ENCODE peak calls at places on chromosome 5, in ten cellular contexts. One of them, this sample, is unnamed.

GRCh38 chr5:41410737-41411136 is 99.7 kb downstream of the PLCXD3 start:
- DNase-seq in T follicular helper cell: no peak
- DNase-seq in A172: no peak
- DNase-seq in non-pigmented ciliary epithelial cell: no peak
- DNase-seq in WERI-Rb-1: no peak
- DNase-seq in GM04504: no peak
- DNase-seq in aorta: no peak
- DNase-seq in amniotic stem cell: no peak
- DNase-seq in mesenchymal stem cell: no peak
- DNase-seq in anterior cingulate cortex: no peak
- DNase-seq in this sample: no peak

GRCh38 chr5:39503148-39503547 is 78.4 kb upstream of the DAB2 start:
- DNase-seq in T follicular helper cell: no peak
- DNase-seq in A172: no peak
- DNase-seq in non-pigmented ciliary epithelial cell: no peak
- DNase-seq in WERI-Rb-1: no peak
- DNase-seq in GM04504: peak
- DNase-seq in aorta: no peak
- DNase-seq in amniotic stem cell: no peak
- DNase-seq in mesenchymal stem cell: peak
- DNase-seq in anterior cingulate cortex: no peak
- DNase-seq in this sample: no peak

GRCh38 chr5:57663466-57663865 is 180.9 kb upstream of the ACTBL2 start:
- DNase-seq in T follicular helper cell: no peak
- DNase-seq in A172: no peak
- DNase-seq in non-pigmented ciliary epithelial cell: no peak
- DNase-seq in WERI-Rb-1: no peak
- DNase-seq in GM04504: no peak
- DNase-seq in aorta: no peak
- DNase-seq in amniotic stem cell: no peak
- DNase-seq in mesenchymal stem cell: no peak
- DNase-seq in anterior cingulate cortex: no peak
- DNase-seq in this sample: no peak

GRCh38 chr5:85182344-85182743 is 797.7 kb upstream of the EDIL3 start:
- DNase-seq in T follicular helper cell: no peak
- DNase-seq in A172: no peak
- DNase-seq in non-pigmented ciliary epithelial cell: no peak
- DNase-seq in WERI-Rb-1: no peak
- DNase-seq in GM04504: no peak
- DNase-seq in aorta: no peak
- DNase-seq in amniotic stem cell: no peak
- DNase-seq in mesenchymal stem cell: no peak
- DNase-seq in anterior cingulate cortex: no peak
- DNase-seq in this sample: no peak

GRCh38 chr5:95620870-95621838 is 1.3 kb downstream of the GPR150 start:
- DNase-seq in T follicular helper cell: peak
- DNase-seq in A172: no peak
- DNase-seq in non-pigmented ciliary epithelial cell: no peak
- DNase-seq in WERI-Rb-1: peak
- DNase-seq in GM04504: no peak
- DNase-seq in aorta: peak
- DNase-seq in amniotic stem cell: no peak
- DNase-seq in mesenchymal stem cell: peak
- DNase-seq in anterior cingulate cortex: no peak
- DNase-seq in this sample: peak

GRCh38 chr5:1532384-1532783 is 8.6 kb upstream of the LPCAT1 start:
- DNase-seq in T follicular helper cell: no peak
- DNase-seq in A172: no peak
- DNase-seq in non-pigmented ciliary epithelial cell: no peak
- DNase-seq in WERI-Rb-1: no peak
- DNase-seq in GM04504: no peak
- DNase-seq in aorta: no peak
- DNase-seq in amniotic stem cell: no peak
- DNase-seq in mesenchymal stem cell: no peak
- DNase-seq in anterior cingulate cortex: no peak
- DNase-seq in this sample: no peak

GRCh38 chr5:87410941-87411340 is 1.8 kb downstream of the CCNH start:
- DNase-seq in T follicular helper cell: no peak
- DNase-seq in A172: peak
- DNase-seq in non-pigmented ciliary epithelial cell: no peak
- DNase-seq in WERI-Rb-1: no peak
- DNase-seq in GM04504: peak
- DNase-seq in aorta: no peak
- DNase-seq in amniotic stem cell: no peak
- DNase-seq in mesenchymal stem cell: peak
- DNase-seq in anterior cingulate cortex: no peak
- DNase-seq in this sample: no peak

GRCh38 chr5:14439087-14439841 is 142.3 kb upstream of the OTULINL start:
- DNase-seq in T follicular helper cell: no peak
- DNase-seq in A172: no peak
- DNase-seq in non-pigmented ciliary epithelial cell: no peak
- DNase-seq in WERI-Rb-1: no peak
- DNase-seq in GM04504: peak
- DNase-seq in aorta: no peak
- DNase-seq in amniotic stem cell: no peak
- DNase-seq in mesenchymal stem cell: no peak
- DNase-seq in anterior cingulate cortex: no peak
- DNase-seq in this sample: no peak

GRCh38 chr5:32687167-32687831 is 23.8 kb upstream of the NPR3 start:
- DNase-seq in T follicular helper cell: no peak
- DNase-seq in A172: no peak
- DNase-seq in non-pigmented ciliary epithelial cell: no peak
- DNase-seq in WERI-Rb-1: no peak
- DNase-seq in GM04504: no peak
- DNase-seq in aorta: no peak
- DNase-seq in amniotic stem cell: no peak
- DNase-seq in mesenchymal stem cell: no peak
- DNase-seq in anterior cingulate cortex: no peak
- DNase-seq in this sample: no peak

GRCh38 chr5:124612023-124612422 is 134.4 kb downstream of the ZNF608 start:
- DNase-seq in T follicular helper cell: no peak
- DNase-seq in A172: no peak
- DNase-seq in non-pigmented ciliary epithelial cell: no peak
- DNase-seq in WERI-Rb-1: no peak
- DNase-seq in GM04504: no peak
- DNase-seq in aorta: no peak
- DNase-seq in amniotic stem cell: no peak
- DNase-seq in mesenchymal stem cell: no peak
- DNase-seq in anterior cingulate cortex: no peak
- DNase-seq in this sample: no peak

GRCh38 chr5:7320641-7321170 is 75.2 kb upstream of the ADCY2 start:
- DNase-seq in T follicular helper cell: no peak
- DNase-seq in A172: peak
- DNase-seq in non-pigmented ciliary epithelial cell: no peak
- DNase-seq in WERI-Rb-1: no peak
- DNase-seq in GM04504: no peak
- DNase-seq in aorta: no peak
- DNase-seq in amniotic stem cell: no peak
- DNase-seq in mesenchymal stem cell: no peak
- DNase-seq in anterior cingulate cortex: no peak
- DNase-seq in this sample: no peak

GRCh38 chr5:159908201-159908940 is 7.9 kb upstream of the ADRA1B start:
- DNase-seq in T follicular helper cell: no peak
- DNase-seq in A172: no peak
- DNase-seq in non-pigmented ciliary epithelial cell: no peak
- DNase-seq in WERI-Rb-1: no peak
- DNase-seq in GM04504: no peak
- DNase-seq in aorta: no peak
- DNase-seq in amniotic stem cell: no peak
- DNase-seq in mesenchymal stem cell: no peak
- DNase-seq in anterior cingulate cortex: no peak
- DNase-seq in this sample: no peak

GRCh38 chr5:171586436-171586835 is 167.0 kb downstream of the FGF18 start:
- DNase-seq in T follicular helper cell: no peak
- DNase-seq in A172: no peak
- DNase-seq in non-pigmented ciliary epithelial cell: no peak
- DNase-seq in WERI-Rb-1: no peak
- DNase-seq in GM04504: no peak
- DNase-seq in aorta: no peak
- DNase-seq in amniotic stem cell: no peak
- DNase-seq in mesenchymal stem cell: no peak
- DNase-seq in anterior cingulate cortex: no peak
- DNase-seq in this sample: no peak

GRCh38 chr5:138663561-138663960 is 88.4 kb upstream of the HSPA9 start:
- DNase-seq in T follicular helper cell: no peak
- DNase-seq in A172: no peak
- DNase-seq in non-pigmented ciliary epithelial cell: no peak
- DNase-seq in WERI-Rb-1: no peak
- DNase-seq in GM04504: no peak
- DNase-seq in aorta: no peak
- DNase-seq in amniotic stem cell: no peak
- DNase-seq in mesenchymal stem cell: no peak
- DNase-seq in anterior cingulate cortex: no peak
- DNase-seq in this sample: no peak

GRCh38 chr5:57772512-57772911 is 289.9 kb upstream of the ACTBL2 start:
- DNase-seq in T follicular helper cell: no peak
- DNase-seq in A172: no peak
- DNase-seq in non-pigmented ciliary epithelial cell: no peak
- DNase-seq in WERI-Rb-1: no peak
- DNase-seq in GM04504: no peak
- DNase-seq in aorta: no peak
- DNase-seq in amniotic stem cell: no peak
- DNase-seq in mesenchymal stem cell: no peak
- DNase-seq in anterior cingulate cortex: no peak
- DNase-seq in this sample: no peak

GRCh38 chr5:129384736-129385135 is 75.4 kb upstream of the ADAMTS19 start:
- DNase-seq in T follicular helper cell: no peak
- DNase-seq in A172: no peak
- DNase-seq in non-pigmented ciliary epithelial cell: no peak
- DNase-seq in WERI-Rb-1: no peak
- DNase-seq in GM04504: no peak
- DNase-seq in aorta: no peak
- DNase-seq in amniotic stem cell: no peak
- DNase-seq in mesenchymal stem cell: no peak
- DNase-seq in anterior cingulate cortex: no peak
- DNase-seq in this sample: no peak

GRCh38 chr5:40401965-40402364 is 277.8 kb upstream of the PTGER4 start:
- DNase-seq in T follicular helper cell: no peak
- DNase-seq in A172: no peak
- DNase-seq in non-pigmented ciliary epithelial cell: no peak
- DNase-seq in WERI-Rb-1: no peak
- DNase-seq in GM04504: no peak
- DNase-seq in aorta: no peak
- DNase-seq in amniotic stem cell: no peak
- DNase-seq in mesenchymal stem cell: no peak
- DNase-seq in anterior cingulate cortex: no peak
- DNase-seq in this sample: peak

GRCh38 chr5:6383376-6383775 is 5.0 kb upstream of the MED10 start:
- DNase-seq in T follicular helper cell: no peak
- DNase-seq in A172: no peak
- DNase-seq in non-pigmented ciliary epithelial cell: no peak
- DNase-seq in WERI-Rb-1: no peak
- DNase-seq in GM04504: no peak
- DNase-seq in aorta: no peak
- DNase-seq in amniotic stem cell: no peak
- DNase-seq in mesenchymal stem cell: no peak
- DNase-seq in anterior cingulate cortex: no peak
- DNase-seq in this sample: no peak

GRCh38 chr5:107359916-107360234 is 310.9 kb downstream of the EFNA5 start:
- DNase-seq in T follicular helper cell: no peak
- DNase-seq in A172: peak
- DNase-seq in non-pigmented ciliary epithelial cell: no peak
- DNase-seq in WERI-Rb-1: no peak
- DNase-seq in GM04504: no peak
- DNase-seq in aorta: no peak
- DNase-seq in amniotic stem cell: no peak
- DNase-seq in mesenchymal stem cell: no peak
- DNase-seq in anterior cingulate cortex: no peak
- DNase-seq in this sample: no peak

GRCh38 chr5:40755093-40755406 is 711 bp downstream of the TTC33 start:
- DNase-seq in T follicular helper cell: peak
- DNase-seq in A172: peak
- DNase-seq in non-pigmented ciliary epithelial cell: peak
- DNase-seq in WERI-Rb-1: peak
- DNase-seq in GM04504: peak
- DNase-seq in aorta: peak
- DNase-seq in amniotic stem cell: peak
- DNase-seq in mesenchymal stem cell: peak
- DNase-seq in anterior cingulate cortex: no peak
- DNase-seq in this sample: peak

GRCh38 chr5:54514269-54514668 is 3.3 kb upstream of the SNX18 start:
- DNase-seq in T follicular helper cell: no peak
- DNase-seq in A172: no peak
- DNase-seq in non-pigmented ciliary epithelial cell: no peak
- DNase-seq in WERI-Rb-1: peak
- DNase-seq in GM04504: no peak
- DNase-seq in aorta: no peak
- DNase-seq in amniotic stem cell: no peak
- DNase-seq in mesenchymal stem cell: no peak
- DNase-seq in anterior cingulate cortex: no peak
- DNase-seq in this sample: no peak

GRCh38 chr5:109880907-109881685 is 191.4 kb downstream of the MAN2A1 start:
- DNase-seq in T follicular helper cell: no peak
- DNase-seq in A172: no peak
- DNase-seq in non-pigmented ciliary epithelial cell: peak
- DNase-seq in WERI-Rb-1: no peak
- DNase-seq in GM04504: no peak
- DNase-seq in aorta: no peak
- DNase-seq in amniotic stem cell: no peak
- DNase-seq in mesenchymal stem cell: peak
- DNase-seq in anterior cingulate cortex: no peak
- DNase-seq in this sample: no peak

GRCh38 chr5:174094857-174095606 is 49.5 kb downstream of the NSG2 start:
- DNase-seq in T follicular helper cell: no peak
- DNase-seq in A172: peak
- DNase-seq in non-pigmented ciliary epithelial cell: no peak
- DNase-seq in WERI-Rb-1: no peak
- DNase-seq in GM04504: no peak
- DNase-seq in aorta: no peak
- DNase-seq in amniotic stem cell: no peak
- DNase-seq in mesenchymal stem cell: no peak
- DNase-seq in anterior cingulate cortex: no peak
- DNase-seq in this sample: no peak

GRCh38 chr5:115450741-115451140 is 93.8 kb downstream of the FEM1C start:
- DNase-seq in T follicular helper cell: no peak
- DNase-seq in A172: no peak
- DNase-seq in non-pigmented ciliary epithelial cell: no peak
- DNase-seq in WERI-Rb-1: no peak
- DNase-seq in GM04504: peak
- DNase-seq in aorta: no peak
- DNase-seq in amniotic stem cell: peak
- DNase-seq in mesenchymal stem cell: peak
- DNase-seq in anterior cingulate cortex: no peak
- DNase-seq in this sample: no peak

GRCh38 chr5:936149-937144 is 43.8 kb downstream of the TRIP13 start:
- DNase-seq in T follicular helper cell: no peak
- DNase-seq in A172: no peak
- DNase-seq in non-pigmented ciliary epithelial cell: no peak
- DNase-seq in WERI-Rb-1: no peak
- DNase-seq in GM04504: no peak
- DNase-seq in aorta: no peak
- DNase-seq in amniotic stem cell: no peak
- DNase-seq in mesenchymal stem cell: no peak
- DNase-seq in anterior cingulate cortex: no peak
- DNase-seq in this sample: no peak

GRCh38 chr5:153626836-153627235 is 136.4 kb downstream of the GRIA1 start:
- DNase-seq in T follicular helper cell: no peak
- DNase-seq in A172: no peak
- DNase-seq in non-pigmented ciliary epithelial cell: no peak
- DNase-seq in WERI-Rb-1: no peak
- DNase-seq in GM04504: no peak
- DNase-seq in aorta: no peak
- DNase-seq in amniotic stem cell: no peak
- DNase-seq in mesenchymal stem cell: no peak
- DNase-seq in anterior cingulate cortex: no peak
- DNase-seq in this sample: no peak

GRCh38 chr5:43485406-43485805 is 1.7 kb upstream of the TMEM267 start:
- DNase-seq in T follicular helper cell: no peak
- DNase-seq in A172: no peak
- DNase-seq in non-pigmented ciliary epithelial cell: no peak
- DNase-seq in WERI-Rb-1: no peak
- DNase-seq in GM04504: no peak
- DNase-seq in aorta: no peak
- DNase-seq in amniotic stem cell: no peak
- DNase-seq in mesenchymal stem cell: peak
- DNase-seq in anterior cingulate cortex: no peak
- DNase-seq in this sample: no peak

GRCh38 chr5:126516133-126516532 is 78.9 kb downstream of the ALDH7A1 start:
- DNase-seq in T follicular helper cell: no peak
- DNase-seq in A172: peak
- DNase-seq in non-pigmented ciliary epithelial cell: no peak
- DNase-seq in WERI-Rb-1: no peak
- DNase-seq in GM04504: no peak
- DNase-seq in aorta: no peak
- DNase-seq in amniotic stem cell: peak
- DNase-seq in mesenchymal stem cell: no peak
- DNase-seq in anterior cingulate cortex: no peak
- DNase-seq in this sample: no peak